ENCODE peak calls at places on chromosome 14, in four cellular contexts. I, K, V and X are unnamed samples.

GRCh38 chr14:32366995-32367394 is 37.9 kb downstream of the AKAP6 start:
- DNase-seq in I (no peak), K (no peak), V (no peak), X (peak)

GRCh38 chr14:71591929-71592328 is 340.3 kb upstream of the RGS6 start:
- DNase-seq in I (no peak), K (peak), V (no peak), X (no peak)

GRCh38 chr14:30580616-30581282 is 21.8 kb downstream of the G2E3 start:
- DNase-seq in I (no peak), K (no peak), V (no peak), X (no peak)

GRCh38 chr14:21025374-21026151 is 702 bp upstream of the NDRG2 start:
- DNase-seq in I (no peak), K (no peak), V (no peak), X (peak)

GRCh38 chr14:69138189-69138535 is 14.8 kb downstream of the DCAF5 start:
- DNase-seq in I (no peak), K (no peak), V (no peak), X (no peak)

GRCh38 chr14:79543966-79544365 is 667.3 kb downstream of the DIO2 start:
- DNase-seq in I (no peak), K (peak), V (no peak), X (no peak)

GRCh38 chr14:65310568-65310967 is 102.0 kb upstream of the FUT8 start:
- DNase-seq in I (no peak), K (no peak), V (no peak), X (no peak)

GRCh38 chr14:24483604-24484252 is 24.3 kb downstream of the CMA1 start:
- DNase-seq in I (no peak), K (no peak), V (no peak), X (no peak)

GRCh38 chr14:92880851-92881250 is 42.1 kb upstream of the CHGA start:
- DNase-seq in I (no peak), K (no peak), V (no peak), X (peak)

GRCh38 chr14:105760691-105761344 is 234.4 kb downstream of the TMEM121 start:
- DNase-seq in I (no peak), K (no peak), V (no peak), X (no peak)

GRCh38 chr14:21041676-21042433 is at the start of gene RNASE7:
- DNase-seq in I (no peak), K (peak), V (no peak), X (no peak)